ENCODE peak calls at places on chromosomes 6 and 20, in eight cellular contexts. D is CD8-positive, alpha-beta T cell; G is tibial nerve; S is CD8-positive, alpha-beta memory T cell; B is tibial artery; F is NT2/D1; Z is lung; O is T-helper 17 cell. P is an unnamed sample. For H3K9me3, the result is how much of the 10 kb centered on the place peaks cover.

GRCh38 chr20:2144850-2145249 is 43.2 kb downstream of the STK35 start:
- DNase-seq in D (no peak), G (no peak), S (no peak), B (no peak), F (no peak), Z (no peak), O (no peak), P (no peak)

GRCh38 chr20:46213946-46214830 is 94.1 kb downstream of the CDH22 start:
- DNase-seq in D (no peak), G (peak), S (no peak), B (peak), F (no peak), Z (no peak), O (no peak), P (no peak)

GRCh38 chr20:6397115-6397514 is 274.3 kb upstream of the FERMT1 start:
- DNase-seq in D (no peak), G (no peak), S (no peak), B (no peak), F (no peak), Z (no peak), O (no peak), P (no peak)

GRCh38 chr6:120378582-120379220 is 955.6 kb downstream of the TBC1D32 start:
- DNase-seq in D (no peak), G (no peak), S (no peak), B (no peak), F (no peak), Z (no peak), O (no peak), P (peak)

GRCh38 chr6:105051941-105052471 is 95.1 kb downstream of the LIN28B start:
- DNase-seq in D (no peak), G (no peak), S (no peak), B (no peak), F (no peak), Z (no peak), O (no peak), P (no peak)

GRCh38 chr20:17515053-17515452 is 16.1 kb downstream of the BFSP1 start:
- DNase-seq in D (no peak), G (no peak), S (no peak), B (no peak), F (no peak), Z (no peak), O (no peak), P (no peak)

GRCh38 chr6:109961666-109962065 is 16.4 kb upstream of the GPR6 start:
- DNase-seq in D (no peak), G (no peak), S (no peak), B (no peak), F (no peak), Z (no peak), O (no peak), P (no peak)

GRCh38 chr6:44528716-44529115 is 141.2 kb downstream of the CDC5L start:
- DNase-seq in D (no peak), G (no peak), S (no peak), B (no peak), F (no peak), Z (no peak), O (no peak), P (no peak)

GRCh38 chr20:64176548-64177419 is 12.5 kb downstream of the MYT1 start:
- DNase-seq in D (no peak), G (no peak), S (no peak), B (no peak), F (no peak), Z (no peak), O (no peak), P (no peak)

GRCh38 chr20:3786126-3786484 is 435 bp downstream of the CENPB start:
- DNase-seq in D (peak), G (peak), S (no peak), B (peak), F (no peak), Z (no peak), O (peak), P (no peak)

GRCh38 chr6:68279793-68280557 is 355.1 kb upstream of the ADGRB3 start:
- DNase-seq in D (no peak), G (no peak), S (no peak), B (no peak), F (no peak), Z (peak), O (no peak), P (no peak)

GRCh38 chr6:84568971-84569370 is 195.4 kb downstream of the TBX18 start:
- DNase-seq in D (no peak), G (no peak), S (no peak), B (no peak), F (no peak), Z (no peak), O (no peak), P (no peak)

GRCh38 chr6:1724616-1725015 is 114.9 kb downstream of the FOXC1 start:
- DNase-seq in D (no peak), G (no peak), S (no peak), B (no peak), F (no peak), Z (peak), O (no peak), P (no peak)

DNA sequence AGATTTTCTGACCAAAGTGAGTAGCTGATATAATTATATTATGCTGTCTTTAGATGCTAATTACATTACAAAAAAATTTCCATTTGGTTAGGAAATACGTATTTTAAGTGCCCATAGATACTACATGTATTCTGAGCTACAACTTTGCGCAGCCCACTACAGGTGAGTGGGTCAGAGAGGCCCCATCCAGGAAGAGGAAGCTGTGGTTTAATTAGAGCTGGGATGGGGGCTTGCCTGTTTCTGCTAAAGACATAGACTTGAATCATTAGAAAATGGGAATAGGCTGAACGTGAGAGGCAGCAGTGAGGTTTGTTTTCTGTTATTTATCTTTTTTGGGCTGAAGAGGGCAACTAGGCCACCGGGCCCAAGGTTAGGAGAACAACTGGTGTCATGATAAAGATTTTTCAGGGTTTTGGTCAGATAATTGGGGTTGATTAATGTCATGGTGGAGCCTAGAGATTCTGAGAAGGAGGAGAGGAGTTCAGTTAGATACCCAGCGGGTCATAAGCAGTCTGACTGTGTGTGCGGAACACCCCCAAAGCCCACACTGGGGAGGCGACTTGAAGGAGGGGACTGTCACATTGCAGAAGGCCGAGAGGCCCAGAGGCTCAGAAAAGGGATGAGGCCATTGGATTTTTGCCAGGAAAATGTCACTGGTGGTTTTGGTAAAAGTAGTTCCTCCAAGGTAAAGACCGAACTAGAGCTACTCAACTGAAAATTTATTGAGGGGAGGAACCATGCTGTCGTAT is 14.6 kb upstream of the IRF4 start:
- DNase-seq in D (no peak), G (no peak), S (no peak), B (peak), F (no peak), Z (no peak), O (no peak), P (no peak)
- H3K9me3 ChIP-seq in D (under half), G (under half), S (under half), B (under half), F (under half), Z (under half), O (under half), P (under half)

DNA sequence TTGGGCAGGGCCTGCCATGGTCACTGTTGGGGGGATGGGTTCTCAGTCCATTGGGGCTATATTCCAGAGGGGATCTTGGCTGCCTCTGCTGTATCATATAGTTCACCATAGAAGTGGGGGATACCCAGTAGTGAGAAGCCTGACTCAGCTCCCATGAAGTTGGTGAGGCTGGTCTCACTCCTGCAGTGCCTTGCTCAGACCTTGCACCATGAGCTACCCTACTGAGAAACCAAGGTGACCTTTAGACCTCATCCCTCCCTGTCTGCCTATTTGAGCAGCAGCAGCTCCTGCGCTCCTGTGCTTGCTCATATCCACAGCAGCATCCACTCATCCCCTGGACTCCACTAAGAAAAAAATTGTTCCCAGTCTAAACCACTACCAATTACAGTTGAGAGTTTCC is 56.0 kb upstream of the HEY2 start:
- DNase-seq in D (no peak), G (no peak), S (no peak), B (no peak), F (no peak), Z (no peak), O (no peak), P (no peak)
- H3K9me3 ChIP-seq in D (under half), G (under half), S (under half), B (under half), F (under half), Z (under half), O (under half), P (under half)

DNA sequence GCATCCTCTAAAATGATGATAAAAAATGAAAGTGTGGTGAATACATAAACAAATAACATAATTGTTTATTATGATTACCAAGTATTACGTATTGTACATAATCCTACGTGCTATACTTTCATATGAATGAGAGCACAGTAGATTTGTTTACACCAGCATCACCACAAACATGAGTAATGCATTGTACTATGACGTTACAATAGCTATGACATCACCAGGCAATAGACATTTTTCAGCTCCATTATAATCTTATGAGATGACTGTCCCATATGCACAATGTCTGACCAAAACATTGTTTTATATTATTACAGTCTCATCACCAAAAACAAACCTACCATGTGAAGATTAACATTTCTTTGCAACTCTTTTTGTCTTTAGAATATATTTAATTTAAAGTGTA is 225.7 kb upstream of the TENT5A start:
- DNase-seq in D (no peak), G (no peak), S (no peak), B (no peak), F (no peak), Z (no peak), O (no peak), P (no peak)
- H3K9me3 ChIP-seq in D (under half), G (under half), S (under half), B (under half), F (under half), Z (under half), O (under half), P (under half)

DNA sequence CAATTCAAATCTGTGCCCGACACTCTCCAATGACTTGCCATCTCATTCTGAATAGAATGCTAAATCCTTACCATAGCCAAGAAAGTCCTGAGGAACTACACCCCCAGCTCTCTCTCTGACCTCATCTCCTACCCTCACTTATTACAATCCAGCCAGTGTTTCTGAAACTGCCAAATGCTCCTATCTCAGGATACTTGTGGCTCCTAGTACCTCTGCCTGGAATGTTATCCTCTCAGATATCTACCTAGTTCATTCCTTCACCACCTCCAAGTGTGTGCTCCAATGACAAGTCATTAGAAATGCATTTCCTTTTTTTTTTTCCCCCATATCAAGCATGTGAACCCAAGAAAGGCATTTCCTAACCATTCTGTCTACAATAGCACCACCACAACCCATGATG is 24.4 kb downstream of the ZNF184 start:
- DNase-seq in D (no peak), G (no peak), S (no peak), B (no peak), F (no peak), Z (no peak), O (no peak), P (no peak)
- H3K9me3 ChIP-seq in D (under half), G (half or more), S (half or more), B (under half), F (half or more), Z (under half), O (under half), P (under half)

DNA sequence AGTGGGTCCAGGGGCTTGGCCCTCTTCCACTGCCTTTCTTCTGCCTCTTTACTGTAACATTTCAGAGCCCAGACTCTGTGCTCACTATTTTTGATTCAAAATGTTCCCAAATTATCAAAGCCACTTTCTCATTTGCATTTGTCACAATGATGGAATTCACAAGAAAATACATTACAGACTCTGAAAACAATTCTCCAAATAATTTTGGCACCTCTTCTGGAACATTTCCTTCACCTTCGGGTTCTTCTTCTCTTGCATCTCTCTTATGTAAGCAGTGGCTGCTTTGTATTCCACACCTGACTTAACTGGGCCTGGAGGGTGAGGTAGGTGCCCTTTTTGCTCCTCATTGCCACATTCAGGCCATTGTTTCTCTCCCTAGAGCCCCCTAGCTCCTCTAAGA is 30.0 kb downstream of the ZNF184 start:
- DNase-seq in D (no peak), G (no peak), S (no peak), B (no peak), F (no peak), Z (no peak), O (no peak), P (no peak)
- H3K9me3 ChIP-seq in D (under half), G (under half), S (under half), B (under half), F (under half), Z (under half), O (under half), P (under half)

DNA sequence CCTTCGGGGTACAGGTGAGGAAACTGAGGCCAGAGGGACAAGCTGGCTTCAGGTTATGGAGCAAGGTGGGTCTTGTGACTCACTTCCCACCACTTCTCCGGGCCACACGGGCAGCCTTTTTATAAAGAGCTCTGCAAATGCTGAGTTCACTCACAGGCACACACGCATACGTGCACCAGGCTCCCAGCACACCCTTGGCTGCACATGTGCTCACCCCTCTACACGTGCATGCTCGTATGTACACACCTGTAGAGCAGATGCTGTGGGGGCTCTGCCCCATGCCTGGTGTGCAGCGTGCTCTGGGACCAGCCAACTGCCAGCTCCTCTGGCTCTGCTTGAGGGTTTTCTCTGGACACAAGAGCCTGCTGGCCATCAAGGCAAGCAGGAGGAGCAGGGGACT is 29.1 kb downstream of the VSTM2L start:
- DNase-seq in D (no peak), G (no peak), S (no peak), B (no peak), F (no peak), Z (no peak), O (no peak), P (no peak)
- H3K9me3 ChIP-seq in D (under half), G (under half), S (under half), B (under half), F (under half), Z (under half), O (under half), P (under half)

GRCh38 chr20:18988701-18989100 is 175.1 kb downstream of the SCP2D1 start:
- DNase-seq in D (no peak), G (no peak), S (no peak), B (no peak), F (no peak), Z (no peak), O (no peak), P (no peak)

GRCh38 chr20:18989736-18990474 is 176.3 kb downstream of the SCP2D1 start:
- DNase-seq in D (no peak), G (no peak), S (no peak), B (peak), F (no peak), Z (no peak), O (no peak), P (no peak)

GRCh38 chr20:18991012-18991411 is 177.4 kb downstream of the SCP2D1 start:
- DNase-seq in D (no peak), G (no peak), S (no peak), B (no peak), F (no peak), Z (no peak), O (no peak), P (no peak)

GRCh38 chr20:18995455-18995854 is 181.9 kb downstream of the SCP2D1 start:
- DNase-seq in D (no peak), G (no peak), S (no peak), B (no peak), F (no peak), Z (no peak), O (no peak), P (no peak)

DNA sequence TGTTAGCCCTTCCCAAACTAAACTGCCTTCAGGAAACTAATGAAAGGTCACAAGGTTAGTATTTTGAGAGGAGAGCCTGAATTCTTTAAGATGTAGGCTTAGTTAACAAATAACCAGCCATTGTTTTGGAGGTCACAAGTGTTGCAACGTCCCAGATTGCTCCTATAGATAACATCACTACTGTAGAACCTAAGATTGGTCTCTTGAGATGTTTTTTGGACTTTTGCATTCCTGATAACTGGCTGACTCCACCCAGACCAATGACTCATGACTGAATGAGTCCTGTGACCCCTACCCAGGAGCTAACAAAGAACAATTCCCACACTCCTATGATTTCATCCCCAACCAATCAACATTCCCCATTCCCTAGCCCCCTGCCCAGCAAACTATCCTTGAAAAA is 178.8 kb downstream of the SCP2D1 start:
- DNase-seq in D (no peak), G (no peak), S (no peak), B (no peak), F (no peak), Z (no peak), O (no peak), P (no peak)
- H3K9me3 ChIP-seq in D (under half), G (under half), S (under half), B (under half), F (under half), Z (under half), O (under half), P (under half)

DNA sequence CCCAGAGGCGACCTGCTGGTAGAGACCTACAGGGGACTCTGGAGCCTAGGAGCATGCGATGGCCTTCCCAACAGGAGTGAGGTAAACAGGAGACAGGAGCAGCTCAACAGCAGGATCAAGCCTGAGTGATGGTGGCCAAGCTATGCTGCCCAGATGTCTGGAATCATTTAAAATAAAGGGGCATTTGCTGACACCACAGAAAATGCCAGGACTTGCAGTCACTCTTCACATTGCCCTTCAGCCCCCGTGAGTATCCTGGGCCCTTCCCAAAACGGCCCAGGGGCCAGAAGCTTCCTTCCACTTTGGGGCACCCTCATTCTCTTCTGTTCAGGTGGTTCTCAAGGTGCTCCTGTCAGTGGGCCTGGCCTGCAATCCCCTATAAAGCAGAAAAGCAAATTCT is 23.2 kb downstream of the INSM1 start:
- DNase-seq in D (no peak), G (no peak), S (no peak), B (no peak), F (no peak), Z (no peak), O (no peak), P (no peak)
- H3K9me3 ChIP-seq in D (under half), G (under half), S (under half), B (under half), F (under half), Z (under half), O (under half), P (under half)

P was measured in MM.1S.